ENCODE peak calls at places on chromosomes 4 and X, in seven cellular contexts. X is chondrocyte, U is DMS153, G is iris pigment epithelial cell, P is SW480, N is substantia nigra, Y is fibroblast of mammary gland. A is an unnamed sample.

GRCh38 chrX:133089411-133089810 is 7.5 kb downstream of the USP26 start:
- DNase-seq in P (no peak), G (no peak), X (no peak), N (no peak), Y (no peak), U (no peak), A (no peak)

GRCh38 chr4:169315530-169316306 is 45.0 kb upstream of the SH3RF1 start:
- DNase-seq in P (no peak), Y (peak), X (no peak), N (no peak), G (peak), U (no peak), A (peak)

GRCh38 chrX:79080131-79080530 is 64.4 kb upstream of the GPR174 start:
- DNase-seq in N (no peak), P (no peak), G (peak), X (no peak), U (no peak), Y (peak), A (no peak)

GRCh38 chr4:62004881-62005280 is 804.8 kb downstream of the ADGRL3 start:
- DNase-seq in P (no peak), X (no peak), N (no peak), Y (no peak), G (no peak), U (no peak), A (no peak)

GRCh38 chr4:17128268-17128667 is 229.8 kb upstream of the LDB2 start:
- DNase-seq in U (no peak), G (no peak), X (no peak), Y (peak), N (no peak), P (no peak), A (no peak)

GRCh38 chrX:43744284-43744683 is 88.2 kb downstream of the MAOA start:
- DNase-seq in P (no peak), Y (no peak), X (no peak), U (no peak), N (no peak), G (no peak), A (no peak)

GRCh38 chr4:56698329-56698728 is 17.2 kb upstream of the HOPX start:
- DNase-seq in P (no peak), N (no peak), G (peak), U (no peak), Y (peak), X (no peak), A (no peak)

GRCh38 chr4:74583066-74583700 is 138.2 kb downstream of the AREG start:
- DNase-seq in U (no peak), G (peak), P (peak), N (no peak), X (no peak), Y (peak), A (no peak)

GRCh38 chr4:47852121-47852520 is 14.3 kb upstream of the CORIN start:
- DNase-seq in Y (peak), U (no peak), G (peak), P (no peak), N (no peak), X (no peak), A (no peak)

GRCh38 chr4:145938618-145939177 is at the start of gene ZNF827:
- DNase-seq in G (peak), N (peak), X (no peak), U (peak), Y (peak), P (peak), A (peak)

GRCh38 chrX:33721927-33722326 is 410.2 kb downstream of the FAM47A start:
- DNase-seq in X (no peak), G (no peak), Y (no peak), P (no peak), U (no peak), N (no peak), A (no peak)

GRCh38 chr4:155796031-155796430 is 37.2 kb downstream of the GUCY1B1 start:
- DNase-seq in N (no peak), Y (peak), G (peak), U (no peak), P (peak), X (no peak), A (no peak)

GRCh38 chr4:187608001-187608421 is 387.6 kb upstream of the ZFP42 start:
- DNase-seq in G (peak), X (no peak), U (no peak), Y (peak), N (no peak), P (no peak), A (no peak)

A was measured in hippocampal formation.